ENCODE peak calls at places on chromosomes 6 and 20, in five cellular contexts. Z, D, H, G and C are unnamed samples.

GRCh38 chr6:132060591-132060990 is 109.4 kb upstream of the CCN2 start:
- DNase-seq in Z (no peak), G (no peak), H (peak; percentile 84), D (no peak), C (peak; percentile 58)

GRCh38 chr20:36149469-36149868 is 5.1 kb upstream of the EPB41L1 start:
- DNase-seq in H (no peak), G (no peak), Z (peak; percentile 76), D (peak; percentile 51), C (no peak)

GRCh38 chr20:1291191-1291741 is 25.2 kb downstream of the SNPH start:
- DNase-seq in G (peak; percentile 94), D (no peak), H (no peak), Z (no peak), C (no peak)

GRCh38 chr20:6708010-6708409 is 59.5 kb upstream of the BMP2 start:
- DNase-seq in H (peak; percentile 67), G (peak; percentile 53), Z (peak; percentile 50), D (no peak), C (peak; percentile 69)

GRCh38 chr6:98586163-98586562 is 248.2 kb upstream of the POU3F2 start:
- DNase-seq in H (no peak), D (no peak), G (no peak), Z (no peak), C (no peak)

GRCh38 chr20:21189761-21190523 is 64.1 kb downstream of the KIZ start:
- DNase-seq in D (no peak), H (no peak), G (peak; percentile 56), Z (no peak), C (no peak)

GRCh38 chr20:56467969-56468316 is 484 bp upstream of the RTF2 start:
- DNase-seq in G (no peak), D (no peak), H (no peak), Z (no peak), C (no peak)

GRCh38 chr20:34529742-34530141 is 13.5 kb downstream of the DYNLRB1 start:
- DNase-seq in H (no peak), D (no peak), Z (no peak), G (no peak), C (no peak)

GRCh38 chr20:25525295-25525694 is 60.0 kb downstream of the NINL start:
- DNase-seq in D (no peak), G (no peak), H (no peak), Z (no peak), C (no peak)

GRCh38 chr6:131172237-131172636 is 37.0 kb downstream of the AKAP7 start:
- DNase-seq in H (no peak), D (no peak), Z (no peak), G (no peak), C (no peak)

GRCh38 chr20:22692119-22692475 is 107.7 kb upstream of the FOXA2 start:
- DNase-seq in H (no peak), G (no peak), Z (no peak), D (no peak), C (no peak)

GRCh38 chr6:168088161-168089106 is 9.4 kb upstream of the FRMD1 start:
- DNase-seq in G (no peak), H (peak; percentile 61), Z (no peak), D (no peak), C (no peak)

GRCh38 chr6:41683460-41684310 is 45.4 kb downstream of the MDFI start:
- DNase-seq in D (peak; percentile 34), H (no peak), G (peak; percentile 73), Z (peak; percentile 86), C (no peak)

GRCh38 chr6:52904562-52905279 is 4.8 kb downstream of the GSTA3 start:
- DNase-seq in H (no peak), G (no peak), Z (no peak), D (no peak), C (no peak)

GRCh38 chr6:5782783-5783567 is 223.8 kb downstream of the NRN1 start:
- DNase-seq in H (peak; percentile 6), G (peak; percentile 30), D (no peak), Z (peak; percentile 75), C (no peak)

GRCh38 chr20:58585753-58586540 is 65.1 kb upstream of the STX16 start:
- DNase-seq in H (no peak), G (no peak), D (no peak), Z (no peak), C (no peak)

GRCh38 chr20:12902992-12903391 is 105.8 kb upstream of the SPTLC3 start:
- DNase-seq in H (no peak), Z (no peak), D (no peak), G (no peak), C (no peak)

GRCh38 chr6:144944121-144944520 is 659.0 kb downstream of the UTRN start:
- DNase-seq in D (no peak), H (no peak), G (no peak), Z (no peak), C (no peak)

GRCh38 chr20:49594143-49594928 is 26.4 kb upstream of the PTGIS start:
- DNase-seq in Z (peak; percentile 48), G (no peak), D (no peak), H (peak; percentile 69), C (no peak)

GRCh38 chr6:109869398-109870165 is 108.5 kb upstream of the GPR6 start:
- DNase-seq in G (no peak), Z (no peak), D (no peak), H (no peak), C (no peak)

GRCh38 chr20:45725134-45725533 is 3.0 kb downstream of the SPINT4 start:
- DNase-seq in Z (no peak), D (no peak), H (no peak), G (no peak), C (no peak)

GRCh38 chr6:151704383-151704782 is 103.1 kb upstream of the ESR1 start:
- DNase-seq in Z (no peak), H (no peak), G (no peak), D (no peak), C (no peak)

GRCh38 chr20:62714799-62715198 is 6.2 kb downstream of the NTSR1 start:
- DNase-seq in Z (no peak), H (no peak), D (no peak), G (no peak), C (no peak)

GRCh38 chr6:168229368-168229752 is 90.2 kb downstream of the DACT2 start:
- DNase-seq in H (no peak), Z (no peak), G (peak; percentile 39), D (no peak), C (no peak)

GRCh38 chr6:75605635-75606034 is 4.0 kb downstream of the SENP6 start:
- DNase-seq in H (no peak), G (no peak), Z (no peak), D (no peak), C (no peak)

GRCh38 chr6:27986928-27987725 is 30.1 kb downstream of the OR2B6 start:
- DNase-seq in H (no peak), D (no peak), Z (no peak), G (no peak), C (no peak)

GRCh38 chr6:26089272-26089671 is 2.0 kb downstream of the HFE start:
- DNase-seq in D (no peak), G (no peak), Z (no peak), H (no peak), C (no peak)

GRCh38 chr6:26092443-26092842 is 5.2 kb downstream of the HFE start:
- DNase-seq in G (no peak), D (no peak), Z (no peak), H (no peak), C (no peak)

GRCh38 chr6:26087284-26088115 is at the start of gene HFE:
- DNase-seq in D (no peak), H (no peak), Z (peak; percentile 61), G (peak; percentile 52), C (no peak)

GRCh38 chr6:26086214-26086613 is 1.0 kb upstream of the HFE start:
- DNase-seq in H (no peak), G (no peak), Z (no peak), D (no peak), C (no peak)

GRCh38 chr6:26088344-26088743 is 1.1 kb downstream of the HFE start:
- DNase-seq in D (no peak), Z (no peak), G (no peak), H (no peak), C (no peak)
- H3K27ac ChIP-seq in D (peak overlapping the region; percentile 84), Z (peak overlapping the region; percentile 80), G (peak overlapping the region; percentile 67), H (peak overlapping the region; percentile 22), C (peak overlapping the region; percentile 53)

GRCh38 chr6:37323568-37323967 is 30.2 kb upstream of the RNF8 start:
- DNase-seq in H (no peak), Z (no peak), D (no peak), G (no peak), C (no peak)
- H3K27ac ChIP-seq in H (no peak overlapping the region), Z (no peak overlapping the region), D (peak overlapping the region; percentile 42), G (no peak overlapping the region), C (peak overlapping the region; percentile 53)

DNA sequence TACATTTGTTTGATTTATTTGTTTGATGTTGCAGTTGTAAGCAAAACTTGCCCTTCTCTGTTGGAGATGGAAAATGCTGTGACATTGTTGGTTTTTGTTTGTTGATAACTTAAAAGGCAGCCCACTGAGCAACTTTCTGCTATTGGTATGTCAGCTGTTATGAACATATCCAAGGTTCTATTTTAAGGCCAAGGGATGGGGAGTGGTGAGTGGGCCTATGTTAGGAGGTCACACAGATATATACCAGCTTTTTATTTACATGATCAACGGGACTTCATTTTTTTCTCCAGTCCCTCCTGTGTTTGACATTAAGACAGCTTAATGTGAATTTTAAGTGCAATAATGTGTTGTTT is 5.8 kb downstream of the QKI start:
- DNase-seq in D (no peak), G (no peak), H (no peak), Z (no peak), C (no peak)
- H3K27ac ChIP-seq in D (no peak overlapping the region), G (no peak overlapping the region), H (no peak overlapping the region), Z (peak overlapping the region; percentile 99), C (no peak overlapping the region)

GRCh38 chr6:4128072-4128471 is 7.3 kb downstream of the ECI2 start:
- DNase-seq in Z (no peak), H (no peak), D (no peak), G (no peak), C (no peak)

GRCh38 chr6:4124361-4124760 is 11.0 kb downstream of the ECI2 start:
- DNase-seq in D (no peak), H (no peak), Z (no peak), G (no peak), C (no peak)

GRCh38 chr6:4125500-4125899 is 9.9 kb downstream of the ECI2 start:
- DNase-seq in H (no peak), Z (no peak), D (no peak), G (no peak), C (no peak)

GRCh38 chr6:4128748-4129147 is 6.6 kb downstream of the ECI2 start:
- DNase-seq in H (no peak), Z (no peak), D (no peak), G (no peak), C (no peak)

DNA sequence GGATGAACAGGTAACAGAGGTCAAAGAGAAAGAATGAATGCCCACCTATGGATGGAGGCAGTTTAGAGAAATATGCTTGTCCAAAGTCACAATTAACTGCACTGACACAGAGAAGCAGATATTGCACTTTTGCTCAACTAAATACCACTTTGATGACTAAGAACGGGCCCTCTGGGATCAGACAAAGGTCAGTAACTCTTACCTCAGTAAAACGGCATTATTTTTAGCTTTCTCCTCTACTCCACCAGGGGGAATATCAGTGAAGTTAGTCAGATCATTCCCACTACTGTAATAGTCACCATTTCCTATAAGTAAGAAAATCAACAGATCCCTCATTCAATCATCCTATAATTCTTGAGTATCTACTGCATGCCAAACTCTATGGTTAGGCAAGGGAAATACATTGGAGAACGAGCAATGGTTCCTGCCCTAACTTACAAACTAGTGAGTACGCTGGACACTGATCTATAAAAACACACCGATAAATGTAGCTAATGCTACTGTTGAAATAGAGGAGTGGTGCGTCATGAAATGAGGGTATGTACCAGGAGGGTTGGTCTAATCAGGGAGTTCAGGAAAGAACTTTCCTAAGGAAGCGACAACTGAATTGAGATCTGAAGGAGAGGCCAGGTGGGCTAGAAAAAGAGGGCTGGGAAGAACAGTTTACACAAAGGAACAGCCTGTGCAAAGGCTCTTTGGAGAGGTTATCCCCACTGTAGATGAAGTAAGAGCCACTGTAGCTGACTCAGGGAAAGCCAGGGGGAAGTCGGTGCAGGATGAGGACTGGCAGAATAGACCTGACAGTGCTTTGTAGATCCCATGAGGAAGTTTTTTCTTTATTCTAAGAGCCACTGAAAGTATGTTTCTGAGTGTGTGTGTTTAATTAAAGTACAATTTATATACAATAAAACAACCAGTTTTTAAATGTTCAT is 9.2 kb downstream of the ECI2 start:
- DNase-seq in Z (no peak), H (peak; percentile 62), D (no peak), G (peak; percentile 66), C (peak; percentile 26)
- H3K27ac ChIP-seq in Z (no peak overlapping the region), H (peak overlapping the region; percentile 11), D (no peak overlapping the region), G (peak overlapping the region; percentile 68), C (peak overlapping the region; percentile 11)